ENCODE peak calls at places on chromosomes 13 and 19, in five cellular contexts. O is fibroblast of lung, J is chondrocyte, N is hepatocyte, R is WTC11. E is an unnamed sample.

GRCh38 chr19:30897034-30897433 is 452.2 kb downstream of the TSHZ3 start:
- DNase-seq in O (no peak), J (no peak), N (no peak), R (no peak), E (no peak)

GRCh38 chr19:58248886-58249285 is 20.2 kb downstream of the ZNF544 start:
- DNase-seq in O (no peak), J (no peak), N (no peak), R (no peak), E (no peak)

GRCh38 chr13:37270206-37271001 is 164.9 kb upstream of the CSNK1A1L start:
- DNase-seq in O (peak), J (no peak), N (no peak), R (no peak), E (no peak)

GRCh38 chr13:97240789-97241734 is 18.9 kb downstream of the MBNL2 start:
- DNase-seq in O (no peak), J (no peak), N (no peak), R (no peak), E (no peak)

GRCh38 chr19:43425567-43426392 is 11.1 kb downstream of the TEX101 start:
- DNase-seq in O (peak), J (no peak), N (peak), R (no peak), E (no peak)

GRCh38 chr13:107271226-107271625 is 703.3 kb upstream of the ARGLU1 start:
- DNase-seq in O (peak), J (no peak), N (no peak), R (peak), E (no peak)

GRCh38 chr19:31897292-31897691 is 448.1 kb upstream of the ZNF507 start:
- DNase-seq in O (no peak), J (no peak), N (no peak), R (no peak), E (no peak)

GRCh38 chr13:109778102-109778542 is 8.3 kb downstream of the IRS2 start:
- DNase-seq in O (no peak), J (no peak), N (peak), R (no peak), E (no peak)

GRCh38 chr13:41154042-41154441 is 21.4 kb upstream of the KBTBD6 start:
- DNase-seq in O (no peak), J (no peak), N (no peak), R (no peak), E (no peak)

GRCh38 chr13:30125422-30126073 is 181.8 kb downstream of the KATNAL1 start:
- DNase-seq in O (peak), J (no peak), N (peak), R (no peak), E (no peak)

GRCh38 chr13:46134961-46135522 is 30.2 kb upstream of the CPB2 start:
- DNase-seq in O (peak), J (no peak), N (peak), R (no peak), E (no peak)

GRCh38 chr19:18274776-18275356 is 614 bp upstream of the IQCN start:
- DNase-seq in O (peak), J (no peak), N (peak), R (no peak), E (no peak)

GRCh38 chr19:28710278-28710677 is 502.7 kb downstream of the UQCRFS1 start:
- DNase-seq in O (peak), J (no peak), N (peak), R (no peak), E (no peak)

GRCh38 chr19:17070421-17070820 is 4.8 kb downstream of the HAUS8 start:
- DNase-seq in O (no peak), J (no peak), N (no peak), R (no peak), E (no peak)

GRCh38 chr19:6828698-6829633 is 56.5 kb downstream of the VAV1 start:
- DNase-seq in O (no peak), J (peak), N (no peak), R (peak), E (peak)

GRCh38 chr13:43785681-43786471 is 896 bp downstream of the ENOX1 start:
- DNase-seq in O (peak), J (peak), N (peak), R (peak), E (no peak)

GRCh38 chr19:47518139-47518538 is 3.3 kb upstream of the NAPA start:
- DNase-seq in O (no peak), J (no peak), N (no peak), R (no peak), E (peak)

GRCh38 chr19:29302002-29302928 is 89.3 kb upstream of the UQCRFS1 start:
- DNase-seq in O (no peak), J (no peak), N (no peak), R (no peak), E (no peak)

GRCh38 chr13:48220592-48221300 is 12.3 kb upstream of the ITM2B start:
- DNase-seq in O (no peak), J (no peak), N (no peak), R (no peak), E (no peak)

GRCh38 chr19:46963093-46963734 is 56.4 kb upstream of the NPAS1 start:
- DNase-seq in O (peak), J (no peak), N (no peak), R (no peak), E (no peak)

GRCh38 chr13:70842062-70842644 is 733.9 kb upstream of the KLHL1 start:
- DNase-seq in O (no peak), J (peak), N (no peak), R (no peak), E (no peak)

GRCh38 chr13:88648598-88649373 is 977.6 kb downstream of the SLITRK5 start:
- DNase-seq in O (no peak), J (no peak), N (no peak), R (no peak), E (no peak)

GRCh38 chr13:95058680-95059079 is 242.6 kb downstream of the ABCC4 start:
- DNase-seq in O (no peak), J (no peak), N (no peak), R (no peak), E (no peak)

GRCh38 chr19:3269972-3270667 is 45.7 kb downstream of the CELF5 start:
- DNase-seq in O (no peak), J (no peak), N (no peak), R (no peak), E (no peak)

GRCh38 chr19:5143471-5144411 is 174.8 kb downstream of the KDM4B start:
- DNase-seq in O (no peak), J (peak), N (no peak), R (no peak), E (no peak)

GRCh38 chr19:40542197-40542859 is 34.3 kb upstream of the SHKBP1 start:
- DNase-seq in O (peak), J (no peak), N (peak), R (no peak), E (no peak)

GRCh38 chr13:43319617-43320444 is 296.4 kb downstream of the DNAJC15 start:
- DNase-seq in O (no peak), J (no peak), N (no peak), R (no peak), E (no peak)

GRCh38 chr13:48828962-48829405 is 146.7 kb upstream of the FNDC3A start:
- DNase-seq in O (no peak), J (no peak), N (peak), R (no peak), E (no peak)

GRCh38 chr19:51339687-51340656 is 2.0 kb downstream of the VSIG10L start:
- DNase-seq in O (peak), J (peak), N (peak), R (peak), E (peak)

GRCh38 chr19:16326401-16327130 is 1.9 kb downstream of the KLF2 start:
- DNase-seq in O (no peak), J (no peak), N (no peak), R (peak), E (no peak)

GRCh38 chr13:26247608-26248007 is 6.3 kb upstream of the CDK8 start:
- DNase-seq in O (no peak), J (no peak), N (peak), R (no peak), E (no peak)

GRCh38 chr13:46679369-46680180 is 117.4 kb downstream of the ESD start:
- DNase-seq in O (peak), J (no peak), N (peak), R (no peak), E (peak)

GRCh38 chr19:50830266-50831025 is 2.9 kb downstream of the KLK15 start:
- DNase-seq in O (no peak), J (peak), N (no peak), R (no peak), E (no peak)

GRCh38 chr13:69567514-69567913 is 540.1 kb upstream of the ATXN8OS start:
- DNase-seq in O (no peak), J (no peak), N (no peak), R (no peak), E (no peak)

GRCh38 chr13:69566104-69566716 is 541.4 kb upstream of the ATXN8OS start:
- DNase-seq in O (no peak), J (no peak), N (no peak), R (no peak), E (no peak)

DNA sequence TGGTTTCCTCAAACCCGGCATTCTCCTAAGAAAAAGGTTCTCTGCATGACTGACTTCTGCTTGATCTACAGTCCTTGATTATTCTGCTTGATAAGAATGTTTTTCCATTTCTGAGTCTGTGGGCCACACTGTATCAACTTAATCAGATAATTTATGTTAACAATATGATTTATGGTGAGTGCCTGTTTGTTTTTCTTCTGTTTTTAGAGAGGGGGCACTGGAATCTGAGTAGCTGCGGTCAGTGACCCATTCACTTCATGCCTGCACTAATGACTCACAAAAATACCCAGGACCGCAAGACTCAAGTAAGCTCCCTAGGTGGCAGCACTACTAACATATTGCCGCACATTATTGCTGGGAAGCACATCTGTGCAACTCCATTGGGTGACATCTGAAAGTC is 542.3 kb upstream of the ATXN8OS start:
- DNase-seq in O (peak), J (no peak), N (peak), R (peak), E (no peak)
- TF ChIP-seq CTCF in O (no peak), J (peak), N (peak), R (peak), E (no peak)

DNA sequence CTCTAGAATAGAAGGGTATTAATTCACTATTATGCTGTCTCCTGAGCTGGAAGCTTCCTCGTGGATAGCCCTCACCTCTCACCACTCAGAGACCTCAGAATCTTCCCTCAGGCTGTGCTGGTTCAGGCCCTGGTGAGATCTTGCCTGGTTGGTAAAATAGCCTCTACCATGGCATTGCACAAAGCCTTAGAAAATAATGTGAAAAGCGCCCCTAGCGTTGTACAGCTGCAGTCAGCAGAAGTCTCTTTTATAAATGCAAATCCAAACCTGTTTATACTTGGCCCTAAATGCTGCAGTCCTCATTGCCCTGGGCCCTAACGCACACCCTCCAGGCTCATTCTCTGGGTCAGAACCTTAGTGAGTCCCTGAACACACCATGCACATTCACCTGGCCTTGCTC is 150.9 kb downstream of the KCTD15 start:
- DNase-seq in O (no peak), J (no peak), N (no peak), R (no peak), E (no peak)
- TF ChIP-seq CTCF in O (no peak), J (no peak), N (no peak), R (no peak), E (no peak)

GRCh38 chr19:1929051-1929742 is 11.8 kb upstream of the CSNK1G2 start:
- DNase-seq in O (peak), J (no peak), N (peak), R (peak), E (peak)
- TF ChIP-seq CTCF in O (peak), J (peak), N (peak), R (peak), E (peak)

GRCh38 chr13:42214445-42214844 is 57.5 kb upstream of the AKAP11 start:
- DNase-seq in O (no peak), J (no peak), N (no peak), R (no peak), E (no peak)

GRCh38 chr13:42219051-42219450 is 52.9 kb upstream of the AKAP11 start:
- DNase-seq in O (no peak), J (no peak), N (no peak), R (no peak), E (no peak)

GRCh38 chr13:42216422-42216735 is 55.6 kb upstream of the AKAP11 start:
- DNase-seq in O (no peak), J (no peak), N (no peak), R (no peak), E (no peak)

GRCh38 chr13:42218576-42218975 is 53.4 kb upstream of the AKAP11 start:
- DNase-seq in O (no peak), J (no peak), N (no peak), R (no peak), E (no peak)

GRCh38 chr13:42215578-42216421 is 56.2 kb upstream of the AKAP11 start:
- DNase-seq in O (peak), J (no peak), N (peak), R (peak), E (no peak)
- TF ChIP-seq CTCF in O (peak), J (peak), N (peak), R (no peak), E (no peak)

DNA sequence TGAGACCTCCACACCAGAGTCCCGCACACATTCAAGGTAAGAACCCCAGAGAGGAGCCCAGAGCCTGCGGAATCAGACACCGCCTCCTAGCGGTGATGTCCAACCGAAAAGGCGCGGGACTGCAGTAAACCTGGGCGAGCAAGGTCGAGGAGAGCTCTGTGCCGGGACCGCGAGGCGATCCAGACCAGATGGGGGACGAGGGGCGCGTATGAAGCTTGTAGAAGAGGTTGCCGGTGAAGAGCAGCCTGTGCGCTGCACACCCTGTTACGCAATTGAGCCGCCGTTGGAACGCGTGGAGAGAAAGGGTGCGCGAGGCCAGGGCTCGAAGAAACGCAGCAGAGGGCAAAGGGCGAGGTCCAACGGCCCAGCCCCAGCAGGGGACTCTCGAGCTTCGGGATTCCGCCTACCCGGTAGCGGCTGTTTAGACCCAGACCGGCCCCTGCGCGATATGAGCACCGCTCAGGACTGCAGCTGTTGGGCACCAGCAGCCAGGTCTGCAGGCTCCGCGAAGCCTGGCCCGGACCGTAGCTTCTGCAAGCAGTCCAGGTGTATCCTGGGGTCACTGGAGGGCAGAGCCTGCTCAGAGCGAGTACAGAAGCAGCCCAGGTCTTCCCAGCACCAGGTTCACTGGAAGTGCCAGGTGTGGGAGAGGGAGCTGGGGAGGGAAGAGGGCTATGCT is 65.9 kb upstream of the ZNF599 start:
- DNase-seq in O (peak), J (no peak), N (peak), R (peak), E (no peak)
- TF ChIP-seq CTCF in O (peak), J (no peak), N (peak), R (peak), E (no peak)

GRCh38 chr19:38386968-38387549 is 775 bp downstream of the GGN start:
- DNase-seq in O (peak), J (no peak), N (peak), R (peak), E (no peak)

GRCh38 chr19:38385057-38385803 is 2.6 kb downstream of the GGN start:
- DNase-seq in O (no peak), J (no peak), N (no peak), R (no peak), E (no peak)

GRCh38 chr19:38384209-38385027 is 3.4 kb downstream of the GGN start:
- DNase-seq in O (peak), J (no peak), N (peak), R (peak), E (no peak)

GRCh38 chr19:38386300-38386967 is 1.4 kb downstream of the GGN start:
- DNase-seq in O (no peak), J (no peak), N (peak), R (peak), E (no peak)

DNA sequence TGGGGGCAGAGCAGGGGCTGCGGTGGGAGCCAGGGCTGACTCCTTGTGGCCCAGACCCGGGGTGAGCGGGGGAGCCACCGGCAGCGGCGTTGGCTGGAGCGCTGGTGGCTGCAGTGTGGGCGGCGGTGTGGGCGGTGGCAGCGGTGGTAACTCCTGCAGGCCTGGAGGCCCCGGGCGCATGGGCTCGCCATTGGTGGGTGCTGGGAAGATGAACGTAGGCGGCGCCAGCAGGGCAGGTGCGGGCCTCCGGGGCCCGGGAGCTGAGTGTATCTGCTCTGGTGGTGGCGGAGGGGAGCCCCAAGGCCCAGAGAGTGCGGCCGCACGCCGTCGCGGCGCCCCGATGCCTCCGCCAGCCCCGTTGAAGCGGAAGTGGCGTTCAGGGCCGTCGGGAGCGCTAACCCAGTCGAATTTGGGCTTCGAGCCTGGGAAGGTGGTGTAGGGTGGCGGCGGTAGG is 2.0 kb downstream of the GGN start:
- DNase-seq in O (no peak), J (no peak), N (no peak), R (peak), E (no peak)
- TF ChIP-seq CTCF in O (no peak), J (no peak), N (no peak), R (no peak), E (no peak)

GRCh38 chr13:65642301-65642700 is 1587.8 kb downstream of the PCDH9 start:
- DNase-seq in O (no peak), J (no peak), N (no peak), R (no peak), E (no peak)

GRCh38 chr13:65638572-65639168 is 1591.5 kb downstream of the PCDH9 start:
- DNase-seq in O (peak), J (no peak), N (peak), R (no peak), E (no peak)
- TF ChIP-seq CTCF in O (peak), J (peak), N (peak), R (peak), E (peak)